ENCODE peak calls at places on chromosomes 6 and 20, in six cellular contexts. H is CD4-positive, CD25-positive, alpha-beta regulatory T cell; R is GM04504; P is MCF 10A; Q is stimulated activated CD4-positive, alpha-beta T cell treated with anti-CD3 and anti-CD28 coated beads, Interleukin-4, amount 100 ng/mL, for 48 hours; F is NCI-H1105. E is an unnamed sample.

GRCh38 chr6:42388046-42388445 is 63.7 kb downstream of the TRERF1 start:
- DNase-seq in H (no peak), R (no peak), P (no peak), Q (no peak), F (no peak), E (no peak)

GRCh38 chr20:61056136-61056535 is 195.9 kb upstream of the CDH4 start:
- DNase-seq in H (no peak), R (no peak), P (no peak), Q (no peak), F (no peak), E (no peak)

GRCh38 chr20:41032243-41032642 is 3.6 kb downstream of the TOP1 start:
- DNase-seq in H (no peak), R (no peak), P (no peak), Q (no peak), F (no peak), E (no peak)

GRCh38 chr6:788058-788457 is 95.1 kb upstream of the EXOC2 start:
- DNase-seq in H (no peak), R (no peak), P (no peak), Q (peak; percentile 6), F (no peak), E (no peak)

GRCh38 chr6:71394001-71394432 is 105.4 kb downstream of the OGFRL1 start:
- DNase-seq in H (no peak), R (no peak), P (peak; percentile 59), Q (no peak), F (no peak), E (peak; percentile 52)

GRCh38 chr6:26576929-26577719 is 19.6 kb upstream of the ABT1 start:
- DNase-seq in H (peak; percentile 32), R (no peak), P (peak; percentile 77), Q (peak; percentile 77), F (no peak), E (peak; percentile 88)

GRCh38 chr20:59120491-59120890 is 43.1 kb upstream of the ZNF831 start:
- DNase-seq in H (no peak), R (no peak), P (no peak), Q (no peak), F (no peak), E (no peak)

GRCh38 chr6:324116-324728 is 31.9 kb downstream of the DUSP22 start:
- DNase-seq in H (no peak), R (no peak), P (no peak), Q (no peak), F (no peak), E (no peak)

GRCh38 chr6:106398621-106399020 is 38.1 kb downstream of the CRYBG1 start:
- DNase-seq in H (no peak), R (no peak), P (no peak), Q (no peak), F (no peak), E (peak; percentile 71)

GRCh38 chr6:133223458-133224014 is 17.6 kb upstream of the EYA4 start:
- DNase-seq in H (no peak), R (no peak), P (no peak), Q (no peak), F (no peak), E (no peak)

GRCh38 chr6:34359438-34360158 is 32.9 kb downstream of the NUDT3 start:
- DNase-seq in H (no peak), R (no peak), P (peak; percentile 25), Q (no peak), F (no peak), E (no peak)

GRCh38 chr20:14724465-14724864 is 387.1 kb upstream of the FLRT3 start:
- DNase-seq in H (no peak), R (no peak), P (no peak), Q (no peak), F (no peak), E (no peak)